ENCODE peak calls at places on chromosomes 7 and 10, in nine cellular contexts. G, L, H, A, Y, X, Q, U and E are unnamed samples.

GRCh38 chr10:70376436-70377378 is 5.7 kb downstream of the LRRC20 start:
- DNase-seq in H (no peak), U (no peak), X (no peak), G (no peak), Y (no peak), Q (no peak), A (no peak), L (no peak), E (no peak)

GRCh38 chr7:26515462-26515861 is 223.8 kb downstream of the SNX10 start:
- DNase-seq in G (no peak), Q (no peak), Y (no peak), L (no peak), A (no peak), U (no peak), X (no peak), H (no peak), E (peak)

GRCh38 chr7:85154282-85154937 is 32.4 kb downstream of the SEMA3D start:
- DNase-seq in L (no peak), X (no peak), Y (no peak), G (no peak), A (no peak), Q (no peak), H (no peak), U (no peak), E (no peak)

GRCh38 chr10:116753759-116754158 is 11.4 kb upstream of the HSPA12A start:
- DNase-seq in L (no peak), G (no peak), Q (no peak), H (no peak), X (no peak), Y (no peak), U (no peak), A (no peak), E (peak)

GRCh38 chr7:110922906-110923305 is 168.0 kb upstream of the LRRN3 start:
- DNase-seq in Y (no peak), Q (no peak), A (peak), X (no peak), H (no peak), L (no peak), U (no peak), G (no peak), E (peak)

GRCh38 chr7:22094413-22095304 is 149.0 kb upstream of the CDCA7L start:
- DNase-seq in Q (peak), L (no peak), U (no peak), H (no peak), X (no peak), Y (no peak), G (no peak), A (peak), E (no peak)

GRCh38 chr7:80823066-80823465 is 95.8 kb downstream of the SEMA3C start:
- DNase-seq in H (no peak), L (no peak), Y (no peak), Q (no peak), A (no peak), X (no peak), G (no peak), U (no peak), E (no peak)

GRCh38 chr7:106721816-106722785 is 61.1 kb upstream of the CCDC71L start:
- DNase-seq in X (no peak), U (no peak), Q (no peak), A (no peak), L (no peak), Y (no peak), H (no peak), G (no peak), E (no peak)

GRCh38 chr10:69644658-69645295 is 14.7 kb downstream of the FAM241B start:
- DNase-seq in H (no peak), L (no peak), A (peak), Y (peak), U (no peak), Q (no peak), G (peak), X (peak), E (peak)

GRCh38 chr10:76195990-76196389 is 764.6 kb downstream of the LRMDA start:
- DNase-seq in X (no peak), Q (no peak), G (no peak), U (no peak), A (no peak), Y (no peak), H (no peak), L (no peak), E (peak)